ENCODE peak calls at places on chromosomes 2 and 18, in five cellular contexts. One of them, this sample, is unnamed.

GRCh38 chr2:147076634-147077033 is 768.2 kb upstream of the ACVR2A start:
- DNase-seq in GM13976: no peak
- DNase-seq in GM12891: no peak
- DNase-seq in CD4-positive, CD25-positive, alpha-beta regulatory T cell: no peak
- DNase-seq in HEK293T: no peak
- DNase-seq in this sample: no peak

GRCh38 chr18:6728809-6729246 is 688 bp upstream of the ARHGAP28 start:
- DNase-seq in GM13976: no peak
- DNase-seq in GM12891: no peak
- DNase-seq in CD4-positive, CD25-positive, alpha-beta regulatory T cell: no peak
- DNase-seq in HEK293T: no peak
- DNase-seq in this sample: no peak

GRCh38 chr2:224366269-224366668 is 35.6 kb downstream of the FAM124B start:
- DNase-seq in GM13976: no peak
- DNase-seq in GM12891: no peak
- DNase-seq in CD4-positive, CD25-positive, alpha-beta regulatory T cell: no peak
- DNase-seq in HEK293T: no peak
- DNase-seq in this sample: no peak

GRCh38 chr2:231919341-231920035 is 6.7 kb downstream of the NPPC start:
- DNase-seq in GM13976: no peak
- DNase-seq in GM12891: no peak
- DNase-seq in CD4-positive, CD25-positive, alpha-beta regulatory T cell: no peak
- DNase-seq in HEK293T: no peak
- DNase-seq in this sample: no peak

GRCh38 chr2:166593403-166593802 is 99.4 kb upstream of the SCN7A start:
- DNase-seq in GM13976: no peak
- DNase-seq in GM12891: no peak
- DNase-seq in CD4-positive, CD25-positive, alpha-beta regulatory T cell: no peak
- DNase-seq in HEK293T: no peak
- DNase-seq in this sample: no peak

GRCh38 chr18:54769526-54770464 is 58.5 kb upstream of the RAB27B start:
- DNase-seq in GM13976: no peak
- DNase-seq in GM12891: no peak
- DNase-seq in CD4-positive, CD25-positive, alpha-beta regulatory T cell: no peak
- DNase-seq in HEK293T: no peak
- DNase-seq in this sample: no peak

GRCh38 chr18:75041586-75041985 is 167.4 kb downstream of the PTGR3 start:
- DNase-seq in GM13976: no peak
- DNase-seq in GM12891: no peak
- DNase-seq in CD4-positive, CD25-positive, alpha-beta regulatory T cell: peak
- DNase-seq in HEK293T: peak
- DNase-seq in this sample: no peak

GRCh38 chr2:135258193-135258592 is 206.1 kb downstream of the RAB3GAP1 start:
- DNase-seq in GM13976: no peak
- DNase-seq in GM12891: no peak
- DNase-seq in CD4-positive, CD25-positive, alpha-beta regulatory T cell: no peak
- DNase-seq in HEK293T: no peak
- DNase-seq in this sample: no peak

GRCh38 chr2:8346706-8347430 is 335.0 kb upstream of the ID2 start:
- DNase-seq in GM13976: no peak
- DNase-seq in GM12891: no peak
- DNase-seq in CD4-positive, CD25-positive, alpha-beta regulatory T cell: no peak
- DNase-seq in HEK293T: no peak
- DNase-seq in this sample: no peak

GRCh38 chr2:238060096-238060541 is 682 bp upstream of the SCLY start:
- DNase-seq in GM13976: no peak
- DNase-seq in GM12891: no peak
- DNase-seq in CD4-positive, CD25-positive, alpha-beta regulatory T cell: no peak
- DNase-seq in HEK293T: no peak
- DNase-seq in this sample: no peak

GRCh38 chr18:47679864-47680263 is 250.6 kb downstream of the SMAD2 start:
- DNase-seq in GM13976: no peak
- DNase-seq in GM12891: no peak
- DNase-seq in CD4-positive, CD25-positive, alpha-beta regulatory T cell: no peak
- DNase-seq in HEK293T: no peak
- DNase-seq in this sample: peak

GRCh38 chr2:24164416-24164973 is 10.4 kb upstream of the FAM228A start:
- DNase-seq in GM13976: peak
- DNase-seq in GM12891: peak
- DNase-seq in CD4-positive, CD25-positive, alpha-beta regulatory T cell: peak
- DNase-seq in HEK293T: peak
- DNase-seq in this sample: peak

This sample was measured in naive B cell.